ENCODE peak calls at places on chromosomes 5 and 9, in nine cellular contexts. Q is posterior vena cava, T is ureter, S is T-cell, P is activated T-cell treated with anti-CD3 and anti-CD28 coated beads for 1 hour, R is pulmonary artery endothelial cell, M is neural crest cell, E is Kasumi-1, B is cerebellar nuclear complex. N is an unnamed sample.

GRCh38 chr9:105539452-105539851 is 18.5 kb upstream of the FKTN start:
- DNase-seq in Q (no peak), T (no peak), S (no peak), P (no peak), R (no peak), M (no peak), E (peak), B (no peak), N (peak)

GRCh38 chr5:131550606-131551005 is 84.4 kb downstream of the RAPGEF6 start:
- DNase-seq in Q (no peak), T (no peak), S (no peak), P (no peak), R (no peak), M (no peak), E (no peak), B (no peak), N (no peak)

GRCh38 chr9:127505396-127506116 is 54.2 kb downstream of the LRSAM1 start:
- DNase-seq in Q (peak), T (no peak), S (no peak), P (no peak), R (no peak), M (peak), E (peak), B (no peak), N (no peak)

GRCh38 chr9:12818431-12819000 is 43.7 kb downstream of the LURAP1L start:
- DNase-seq in Q (no peak), T (no peak), S (no peak), P (no peak), R (no peak), M (no peak), E (no peak), B (no peak), N (no peak)

GRCh38 chr9:121559183-121559582 is 59.5 kb upstream of the GGTA1 start:
- DNase-seq in Q (no peak), T (no peak), S (no peak), P (no peak), R (no peak), M (no peak), E (peak), B (no peak), N (no peak)

GRCh38 chr9:99576002-99576401 is 245.7 kb upstream of the NR4A3 start:
- DNase-seq in Q (no peak), T (no peak), S (no peak), P (no peak), R (no peak), M (no peak), E (no peak), B (no peak), N (no peak)

GRCh38 chr9:81874926-81875325 is 53.3 kb upstream of the SPATA31D4 start:
- DNase-seq in Q (no peak), T (no peak), S (no peak), P (no peak), R (peak), M (no peak), E (no peak), B (no peak), N (peak)

GRCh38 chr5:52692618-52693017 is 95.1 kb upstream of the ITGA1 start:
- DNase-seq in Q (no peak), T (no peak), S (no peak), P (no peak), R (no peak), M (no peak), E (no peak), B (no peak), N (no peak)

GRCh38 chr9:99602854-99603253 is 218.8 kb upstream of the NR4A3 start:
- DNase-seq in Q (no peak), T (no peak), S (no peak), P (no peak), R (no peak), M (no peak), E (no peak), B (no peak), N (no peak)

GRCh38 chr5:65356274-65356673 is 125.4 kb downstream of the ADAMTS6 start:
- DNase-seq in Q (no peak), T (no peak), S (no peak), P (no peak), R (no peak), M (no peak), E (no peak), B (no peak), N (no peak)

GRCh38 chr5:176724472-176724871 is 77.2 kb downstream of the TSPAN17 start:
- DNase-seq in Q (no peak), T (no peak), S (no peak), P (no peak), R (no peak), M (no peak), E (no peak), B (no peak), N (no peak)

GRCh38 chr9:82495884-82496777 is 507.6 kb downstream of the SPATA31D1 start:
- DNase-seq in Q (no peak), T (no peak), S (no peak), P (no peak), R (no peak), M (no peak), E (peak), B (no peak), N (no peak)

GRCh38 chr9:124353811-124354274 is 61.4 kb downstream of the PSMB7 start:
- DNase-seq in Q (peak), T (no peak), S (no peak), P (no peak), R (no peak), M (no peak), E (no peak), B (no peak), N (no peak)

GRCh38 chr5:7576023-7576715 is 180.2 kb downstream of the ADCY2 start:
- DNase-seq in Q (no peak), T (no peak), S (no peak), P (no peak), R (no peak), M (no peak), E (no peak), B (peak), N (no peak)

GRCh38 chr9:14212116-14212515 is 101.8 kb downstream of the NFIB start:
- DNase-seq in Q (no peak), T (no peak), S (no peak), P (no peak), R (no peak), M (no peak), E (no peak), B (no peak), N (no peak)

GRCh38 chr5:63483338-63483737 is 478.9 kb downstream of the HTR1A start:
- DNase-seq in Q (no peak), T (no peak), S (no peak), P (no peak), R (no peak), M (no peak), E (no peak), B (no peak), N (no peak)

GRCh38 chr9:118000581-118000980 is 296.4 kb downstream of the TLR4 start:
- DNase-seq in Q (no peak), T (no peak), S (no peak), P (no peak), R (no peak), M (no peak), E (no peak), B (no peak), N (no peak)

GRCh38 chr5:154529282-154529681 is 51.3 kb upstream of the HAND1 start:
- DNase-seq in Q (no peak), T (no peak), S (no peak), P (no peak), R (no peak), M (no peak), E (no peak), B (no peak), N (no peak)

GRCh38 chr9:114662081-114662989 is 4.7 kb upstream of the TEX53 start:
- DNase-seq in Q (no peak), T (no peak), S (peak), P (peak), R (no peak), M (peak), E (peak), B (no peak), N (peak)

GRCh38 chr5:115465416-115465815 is 79.2 kb downstream of the FEM1C start:
- DNase-seq in Q (no peak), T (no peak), S (no peak), P (no peak), R (no peak), M (no peak), E (no peak), B (no peak), N (no peak)

GRCh38 chr5:151221574-151221973 is 2.3 kb downstream of the CCDC69 start:
- DNase-seq in Q (peak), T (no peak), S (no peak), P (no peak), R (no peak), M (no peak), E (no peak), B (no peak), N (no peak)

GRCh38 chr5:14165375-14166091 is 22.4 kb downstream of the TRIO start:
- DNase-seq in Q (no peak), T (no peak), S (no peak), P (no peak), R (peak), M (no peak), E (no peak), B (no peak), N (peak)

GRCh38 chr9:20015427-20015931 is 226.6 kb upstream of the SLC24A2 start:
- DNase-seq in Q (no peak), T (no peak), S (no peak), P (no peak), R (no peak), M (no peak), E (no peak), B (no peak), N (no peak)

GRCh38 chr9:98411981-98412561 is 156.6 kb upstream of the TBC1D2 start:
- DNase-seq in Q (no peak), T (no peak), S (no peak), P (no peak), R (no peak), M (no peak), E (no peak), B (no peak), N (no peak)

GRCh38 chr5:11322133-11322532 is 561.1 kb upstream of the DAP start:
- DNase-seq in Q (no peak), T (no peak), S (no peak), P (no peak), R (no peak), M (no peak), E (no peak), B (no peak), N (no peak)

GRCh38 chr5:5968981-5969380 is 409.4 kb downstream of the MED10 start:
- DNase-seq in Q (no peak), T (no peak), S (no peak), P (no peak), R (no peak), M (no peak), E (no peak), B (no peak), N (no peak)

GRCh38 chr5:14581891-14582796 is 552 bp downstream of the OTULINL start:
- DNase-seq in Q (peak), T (peak), S (peak), P (peak), R (no peak), M (peak), E (peak), B (no peak), N (peak)

GRCh38 chr5:80961376-80962281 is 1.5 kb downstream of the RASGRF2 start:
- DNase-seq in Q (no peak), T (no peak), S (peak), P (peak), R (no peak), M (no peak), E (no peak), B (no peak), N (peak)

GRCh38 chr9:69548676-69549075 is 123.5 kb downstream of the APBA1 start:
- DNase-seq in Q (no peak), T (no peak), S (no peak), P (no peak), R (no peak), M (peak), E (no peak), B (no peak), N (no peak)

GRCh38 chr9:130660683-130661460 is 3.5 kb upstream of the PRDM12 start:
- DNase-seq in Q (no peak), T (no peak), S (no peak), P (no peak), R (no peak), M (peak), E (no peak), B (no peak), N (no peak)

GRCh38 chr5:58299266-58299665 is 160.6 kb downstream of the PLK2 start:
- DNase-seq in Q (no peak), T (no peak), S (no peak), P (no peak), R (no peak), M (no peak), E (no peak), B (no peak), N (no peak)

GRCh38 chr5:103289024-103289423 is 30.5 kb downstream of the MACIR start:
- DNase-seq in Q (no peak), T (no peak), S (no peak), P (no peak), R (no peak), M (no peak), E (no peak), B (no peak), N (no peak)

GRCh38 chr9:15306068-15306756 is 804 bp downstream of the TTC39B start:
- DNase-seq in Q (peak), T (peak), S (peak), P (peak), R (no peak), M (peak), E (no peak), B (no peak), N (no peak)

GRCh38 chr5:16726538-16726946 is 109.7 kb upstream of the RETREG1 start:
- DNase-seq in Q (no peak), T (no peak), S (no peak), P (no peak), R (peak), M (no peak), E (peak), B (no peak), N (peak)

GRCh38 chr5:139141841-139142240 is 56.3 kb downstream of the SIL1 start:
- DNase-seq in Q (peak), T (no peak), S (no peak), P (no peak), R (peak), M (no peak), E (no peak), B (no peak), N (peak)

GRCh38 chr5:1727571-1727970 is 72.1 kb downstream of the MRPL36 start:
- DNase-seq in Q (peak), T (peak), S (no peak), P (no peak), R (no peak), M (no peak), E (no peak), B (no peak), N (no peak)

GRCh38 chr9:12859704-12860251 is 85.0 kb downstream of the LURAP1L start:
- DNase-seq in Q (no peak), T (no peak), S (no peak), P (no peak), R (peak), M (no peak), E (no peak), B (no peak), N (peak)

GRCh38 chr9:35481347-35481975 is 8.4 kb upstream of the RUSC2 start:
- DNase-seq in Q (no peak), T (no peak), S (no peak), P (no peak), R (no peak), M (no peak), E (peak), B (no peak), N (peak)

GRCh38 chr5:172587061-172587405 is 54.0 kb upstream of the NEURL1B start:
- DNase-seq in Q (no peak), T (no peak), S (no peak), P (no peak), R (no peak), M (no peak), E (no peak), B (no peak), N (no peak)

N was measured in dermis microvascular lymphatic vessel endothelial cell.